ENCODE peak calls at places on chromosomes 6 and 20, in ten cellular contexts. V, K, J, P, Q, M, G, E, D and L are unnamed samples.

GRCh38 chr20:46523108-46523507 is 9.7 kb upstream of the ZNF334 start:
- DNase-seq in V (no peak), K (no peak), J (no peak), P (no peak), Q (no peak), M (peak; percentile 64), G (no peak), E (no peak), D (no peak), L (no peak)

GRCh38 chr20:38725458-38725958 is 1.2 kb downstream of the SLC32A1 start:
- DNase-seq in V (no peak), K (no peak), J (no peak), P (no peak), Q (no peak), M (no peak), G (no peak), E (no peak), D (no peak), L (no peak)

GRCh38 chr6:136466789-136467585 is 83.2 kb downstream of the MAP7 start:
- DNase-seq in V (no peak), K (no peak), J (no peak), P (no peak), Q (no peak), M (no peak), G (no peak), E (no peak), D (no peak), L (no peak)

GRCh38 chr6:55209059-55209458 is 34.7 kb downstream of the HCRTR2 start:
- DNase-seq in V (no peak), K (no peak), J (peak; percentile 5), P (peak; percentile 10), Q (no peak), M (no peak), G (no peak), E (no peak), D (no peak), L (no peak)

GRCh38 chr6:108594640-108595039 is 33.9 kb downstream of the FOXO3 start:
- DNase-seq in V (peak; percentile 54), K (no peak), J (no peak), P (no peak), Q (no peak), M (no peak), G (no peak), E (no peak), D (no peak), L (no peak)

GRCh38 chr6:37049990-37050853 is 44.8 kb downstream of the FGD2 start:
- DNase-seq in V (no peak), K (peak; percentile 97), J (no peak), P (no peak), Q (no peak), M (no peak), G (no peak), E (peak; percentile 91), D (peak; percentile 67), L (no peak)

GRCh38 chr20:50220093-50220893 is 29.7 kb downstream of the CEBPB start:
- DNase-seq in V (no peak), K (no peak), J (no peak), P (no peak), Q (no peak), M (no peak), G (no peak), E (peak; percentile 45), D (no peak), L (no peak)

GRCh38 chr6:137402143-137402542 is 92.1 kb downstream of the OLIG3 start:
- DNase-seq in V (no peak), K (no peak), J (no peak), P (no peak), Q (no peak), M (no peak), G (no peak), E (no peak), D (no peak), L (no peak)

GRCh38 chr6:117555882-117556498 is 46.3 kb downstream of the GOPC start:
- DNase-seq in V (no peak), K (peak; percentile 51), J (peak; percentile 32), P (no peak), Q (peak; percentile 40), M (peak; percentile 53), G (peak; percentile 20), E (no peak), D (no peak), L (no peak)

GRCh38 chr6:113558966-113559365 is 298.2 kb upstream of the MARCKS start:
- DNase-seq in V (no peak), K (no peak), J (peak; percentile 21), P (peak; percentile 76), Q (no peak), M (no peak), G (no peak), E (no peak), D (no peak), L (no peak)

GRCh38 chr6:113560908-113561307 is 296.2 kb upstream of the MARCKS start:
- DNase-seq in V (no peak), K (no peak), J (peak; percentile 78), P (peak; percentile 92), Q (no peak), M (no peak), G (no peak), E (no peak), D (no peak), L (no peak)

GRCh38 chr6:113562248-113562647 is 294.9 kb upstream of the MARCKS start:
- DNase-seq in V (no peak), K (no peak), J (no peak), P (no peak), Q (no peak), M (no peak), G (no peak), E (no peak), D (no peak), L (no peak)

GRCh38 chr6:113556775-113557174 is 300.4 kb upstream of the MARCKS start:
- DNase-seq in V (no peak), K (no peak), J (no peak), P (no peak), Q (no peak), M (no peak), G (no peak), E (no peak), D (no peak), L (no peak)

DNA sequence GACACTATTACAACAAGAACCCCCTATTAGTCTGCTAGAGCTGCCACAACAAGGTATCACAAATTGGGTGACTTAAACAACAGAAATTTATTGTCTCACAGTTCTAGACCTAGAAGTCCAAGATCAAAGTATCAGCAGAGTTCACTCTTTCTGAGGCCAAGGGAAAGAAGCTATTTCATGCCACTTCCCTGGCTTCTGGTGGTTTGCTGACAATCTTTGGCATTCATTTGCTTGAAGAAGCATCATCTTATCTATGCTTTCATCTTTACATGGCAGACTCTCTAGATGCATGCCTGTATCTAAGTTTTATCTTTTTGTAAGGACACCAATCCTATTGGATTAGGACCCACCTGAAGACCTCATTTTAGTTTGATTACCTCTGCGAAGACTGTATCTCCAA is 296.8 kb upstream of the MARCKS start:
- DNase-seq in V (no peak), K (no peak), J (peak; percentile 8), P (no peak), Q (no peak), M (no peak), G (no peak), E (no peak), D (no peak), L (no peak)
- H3K36me3 ChIP-seq in V (no peaks in the 10 kb centered on the region), K (no peaks in the 10 kb centered on the region), J (no peaks in the 10 kb centered on the region), P (no peaks in the 10 kb centered on the region), Q (no peaks in the 10 kb centered on the region), M (no peaks in the 10 kb centered on the region), G (no peaks in the 10 kb centered on the region), E (no peaks in the 10 kb centered on the region), D (no peaks in the 10 kb centered on the region), L (no peaks in the 10 kb centered on the region)

DNA sequence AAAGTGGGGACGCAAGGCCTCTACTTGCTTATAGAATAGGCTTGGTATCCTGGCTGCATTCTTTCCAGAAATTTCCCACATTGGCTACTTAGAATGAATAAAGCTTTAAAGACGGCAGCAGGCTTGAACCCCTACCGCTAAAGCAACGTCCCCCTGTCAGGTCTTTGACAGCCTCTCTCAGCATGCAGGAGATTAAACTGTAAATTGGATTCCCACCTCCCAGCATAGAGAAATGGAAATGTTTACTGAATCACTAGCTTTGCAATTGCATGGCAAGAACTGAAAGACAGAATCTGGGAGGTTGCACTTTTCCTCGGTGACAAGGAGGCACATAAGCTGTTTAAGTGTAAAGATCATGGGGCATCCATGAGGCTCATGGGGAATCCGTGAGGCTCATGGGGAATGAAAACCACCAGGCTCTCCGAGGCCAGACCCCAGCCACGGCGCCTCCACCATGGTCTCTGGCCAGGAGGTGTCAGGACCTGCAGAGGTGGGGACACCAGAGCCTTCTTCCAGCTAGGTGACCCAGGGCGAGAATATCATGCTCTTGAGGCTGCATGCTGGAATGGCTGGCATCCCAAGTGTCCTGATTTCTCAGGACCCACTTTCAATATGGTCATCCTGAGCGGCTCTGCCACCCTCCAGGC is 10.3 kb downstream of the LEMD2 start:
- DNase-seq in V (no peak), K (no peak), J (no peak), P (no peak), Q (no peak), M (no peak), G (no peak), E (no peak), D (no peak), L (no peak)
- H3K36me3 ChIP-seq in V (peaks cover 50% of the 10 kb centered on the region), K (peaks cover 94% of the 10 kb centered on the region), J (peaks cover 36% of the 10 kb centered on the region), P (peaks cover 63% of the 10 kb centered on the region), Q (peaks cover 24% of the 10 kb centered on the region), M (no peaks in the 10 kb centered on the region), G (no peaks in the 10 kb centered on the region), E (peaks cover 100% of the 10 kb centered on the region), D (peaks cover 45% of the 10 kb centered on the region), L (peaks cover 82% of the 10 kb centered on the region)

DNA sequence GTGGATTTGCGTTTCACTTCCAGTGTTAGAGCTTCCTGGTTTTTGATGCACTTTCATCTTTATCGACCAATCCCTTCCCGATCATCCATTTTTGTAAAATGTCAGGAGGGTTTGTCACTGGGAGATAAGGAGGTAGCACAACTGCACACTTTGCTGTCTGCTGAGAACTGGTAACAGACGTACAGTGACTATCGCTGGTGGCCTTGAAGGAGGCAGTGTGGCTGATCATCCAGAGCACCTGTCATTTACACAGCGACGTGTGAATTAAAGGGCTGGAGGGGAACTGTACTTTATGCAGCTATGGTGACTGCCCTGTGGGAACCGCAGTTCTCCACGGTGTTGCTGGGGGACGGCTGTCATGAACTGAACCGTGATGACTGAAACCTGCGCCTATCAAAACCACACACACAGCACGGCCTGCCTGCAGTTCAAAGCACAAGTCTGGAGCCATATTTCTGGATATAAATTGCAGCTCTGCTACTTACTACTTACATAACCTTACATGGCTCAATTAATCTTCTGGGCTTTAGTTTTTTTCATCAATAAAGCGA is 50.0 kb downstream of the HUS1B start:
- DNase-seq in V (no peak), K (no peak), J (no peak), P (no peak), Q (no peak), M (no peak), G (no peak), E (no peak), D (no peak), L (no peak)
- H3K36me3 ChIP-seq in V (no peaks in the 10 kb centered on the region), K (peaks cover 46% of the 10 kb centered on the region), J (peaks cover 2% of the 10 kb centered on the region), P (no peaks in the 10 kb centered on the region), Q (peaks cover 12% of the 10 kb centered on the region), M (no peaks in the 10 kb centered on the region), G (no peaks in the 10 kb centered on the region), E (peaks cover 47% of the 10 kb centered on the region), D (no peaks in the 10 kb centered on the region), L (peaks cover 7% of the 10 kb centered on the region)

DNA sequence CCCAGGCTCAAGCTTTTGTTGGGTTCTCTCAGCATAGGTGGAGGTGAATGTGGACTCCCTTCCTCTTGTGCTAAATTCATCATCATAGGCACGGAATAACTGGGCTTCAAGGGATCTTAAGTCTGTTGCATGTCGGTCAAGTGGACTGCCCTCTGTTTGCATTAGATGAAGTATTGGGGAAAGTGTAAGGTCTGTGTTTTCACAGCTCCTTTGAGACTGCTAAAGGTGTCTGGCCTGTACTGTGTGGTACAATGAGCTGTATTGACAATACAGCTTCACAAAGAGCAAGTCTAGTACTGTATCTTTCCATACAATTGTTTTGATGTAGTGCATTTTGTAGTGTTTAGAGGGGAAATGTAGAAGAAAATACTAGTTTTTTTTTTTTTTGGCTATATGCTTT is 34.2 kb upstream of the TULP4 start:
- DNase-seq in V (no peak), K (no peak), J (no peak), P (no peak), Q (no peak), M (no peak), G (no peak), E (no peak), D (no peak), L (no peak)
- H3K36me3 ChIP-seq in V (no peaks in the 10 kb centered on the region), K (peaks cover 3% of the 10 kb centered on the region), J (peaks cover 2% of the 10 kb centered on the region), P (no peaks in the 10 kb centered on the region), Q (no peaks in the 10 kb centered on the region), M (no peaks in the 10 kb centered on the region), G (no peaks in the 10 kb centered on the region), E (no peaks in the 10 kb centered on the region), D (no peaks in the 10 kb centered on the region), L (no peaks in the 10 kb centered on the region)